ENCODE peak calls at places on chromosomes 1 and 21, in nine cellular contexts. H, X, E, A, K, I, T, Q and J are unnamed samples.

GRCh38 chr1:8061210-8061609 is 35.1 kb upstream of the ERRFI1 start:
- DNase-seq in H (no peak), A (no peak), E (no peak), K (peak), I (no peak), X (no peak), Q (peak), T (peak), J (peak)

GRCh38 chr1:200866521-200866920 is 6.3 kb upstream of the GPR25 start:
- DNase-seq in K (no peak), Q (peak), I (no peak), T (no peak), E (no peak), H (no peak), X (no peak), A (no peak), J (no peak)

GRCh38 chr1:42773420-42773819 is 6.4 kb downstream of the C1orf50 start:
- DNase-seq in I (no peak), Q (no peak), H (no peak), A (no peak), E (no peak), T (no peak), X (no peak), K (no peak), J (no peak)

GRCh38 chr21:40686526-40686925 is 160.4 kb downstream of the DSCAM start:
- DNase-seq in E (no peak), I (no peak), A (no peak), T (no peak), K (no peak), H (no peak), X (no peak), Q (no peak), J (no peak)

GRCh38 chr1:184260382-184260781 is 126.4 kb upstream of the C1orf21 start:
- DNase-seq in E (no peak), X (no peak), T (no peak), Q (peak), A (no peak), H (no peak), I (no peak), K (no peak), J (no peak)

GRCh38 chr1:110440877-110441276 is 10.1 kb upstream of the PROK1 start:
- DNase-seq in T (no peak), X (no peak), I (no peak), H (no peak), A (no peak), E (no peak), K (no peak), Q (peak), J (no peak)

GRCh38 chr1:212664409-212665199 is 35.0 kb downstream of the BATF3 start:
- DNase-seq in K (no peak), E (no peak), A (no peak), H (no peak), X (no peak), I (no peak), T (no peak), Q (no peak), J (no peak)

GRCh38 chr21:26966978-26967913 is at the start of gene ADAMTS5:
- DNase-seq in I (no peak), Q (peak), E (no peak), T (no peak), K (peak), H (no peak), X (peak), A (peak), J (peak)

GRCh38 chr1:192609110-192610079 is 26.6 kb upstream of the RGS13 start:
- DNase-seq in A (no peak), I (peak), E (no peak), K (no peak), X (peak), Q (peak), H (peak), T (no peak), J (no peak)

GRCh38 chr1:27491748-27492700 is 2.1 kb upstream of the WASF2 start:
- DNase-seq in X (peak), Q (peak), I (peak), E (no peak), H (no peak), K (no peak), T (no peak), A (no peak), J (no peak)

GRCh38 chr1:94787676-94788075 is 32.5 kb upstream of the SLC44A3 start:
- DNase-seq in Q (no peak), A (no peak), H (peak), E (no peak), X (no peak), K (no peak), I (no peak), T (no peak), J (no peak)

GRCh38 chr1:31216016-31216415 is 23.7 kb downstream of the NKAIN1 start:
- DNase-seq in T (no peak), A (peak), X (no peak), E (peak), H (no peak), I (no peak), K (no peak), Q (no peak), J (no peak)

GRCh38 chr21:36246080-36246631 is 73.8 kb upstream of the MORC3 start:
- DNase-seq in Q (no peak), X (no peak), A (no peak), K (no peak), E (no peak), H (no peak), I (no peak), T (peak), J (no peak)

GRCh38 chr21:37008705-37009104 is 2.2 kb downstream of the RIPPLY3 start:
- DNase-seq in H (no peak), T (no peak), A (no peak), Q (no peak), X (no peak), I (no peak), E (peak), K (no peak), J (no peak)

GRCh38 chr1:113811353-113811887 is 856 bp downstream of the RSBN1 start:
- DNase-seq in A (peak), T (peak), E (peak), K (no peak), I (no peak), X (peak), H (peak), Q (peak), J (no peak)

GRCh38 chr1:71921935-71922559 is 360.3 kb downstream of the NEGR1 start:
- DNase-seq in I (no peak), E (no peak), H (no peak), X (no peak), T (no peak), Q (no peak), A (no peak), K (no peak), J (no peak)

GRCh38 chr1:51622455-51622913 is 5.6 kb downstream of the OSBPL9 start:
- DNase-seq in X (no peak), E (peak), H (peak), A (peak), K (peak), Q (peak), T (peak), I (no peak), J (peak)

GRCh38 chr1:14282583-14283186 is 315.8 kb upstream of the KAZN start:
- DNase-seq in I (no peak), E (no peak), T (no peak), K (no peak), X (no peak), H (no peak), Q (peak), A (no peak), J (no peak)

GRCh38 chr1:174703309-174703708 is 255.5 kb downstream of the GPR52 start:
- DNase-seq in Q (no peak), H (no peak), I (no peak), T (no peak), K (no peak), E (no peak), X (no peak), A (no peak), J (no peak)

GRCh38 chr1:86648255-86648654 is 56.1 kb upstream of the SH3GLB1 start:
- DNase-seq in I (no peak), H (no peak), A (no peak), Q (peak), E (no peak), T (no peak), K (no peak), X (no peak), J (peak)

GRCh38 chr21:46171996-46172862 is 12.0 kb downstream of the SPATC1L start:
- DNase-seq in Q (no peak), I (no peak), H (no peak), A (no peak), X (no peak), E (no peak), T (no peak), K (no peak), J (no peak)

GRCh38 chr1:18580087-18580486 is 50.6 kb upstream of the PAX7 start:
- DNase-seq in Q (peak), X (no peak), E (no peak), A (no peak), T (no peak), H (no peak), I (no peak), K (no peak), J (no peak)

GRCh38 chr1:204362984-204363334 is 3.2 kb upstream of the PLEKHA6 start:
- DNase-seq in T (no peak), Q (no peak), A (no peak), I (no peak), X (no peak), E (no peak), K (no peak), H (no peak), J (no peak)

GRCh38 chr1:27934818-27935549 is at the start of gene SMPDL3B:
- DNase-seq in Q (peak), E (peak), I (no peak), T (peak), K (no peak), X (no peak), A (peak), H (no peak), J (no peak)

GRCh38 chr1:151989131-151989868 is 4.4 kb downstream of the S100A10 start:
- DNase-seq in E (no peak), I (no peak), H (no peak), K (peak), X (no peak), T (peak), Q (peak), A (no peak), J (peak)

GRCh38 chr1:229942508-229942907 is 124.5 kb upstream of the GALNT2 start:
- DNase-seq in H (no peak), X (no peak), Q (no peak), E (no peak), K (no peak), A (no peak), I (no peak), T (no peak), J (no peak)

GRCh38 chr21:38129711-38130110 is 127.1 kb upstream of the KCNJ15 start:
- DNase-seq in H (no peak), X (no peak), I (no peak), Q (no peak), T (no peak), E (no peak), A (no peak), K (no peak), J (no peak)

GRCh38 chr1:151458936-151459330 is 361 bp downstream of the POGZ start:
- DNase-seq in A (peak), I (no peak), Q (peak), X (peak), E (peak), T (peak), K (peak), H (no peak), J (peak)

GRCh38 chr1:106621853-106622252 is 434.6 kb upstream of the PRMT6 start:
- DNase-seq in H (no peak), A (no peak), K (no peak), X (no peak), E (peak), Q (no peak), T (no peak), I (no peak), J (no peak)

GRCh38 chr1:36956570-36956969 is 77.7 kb downstream of the GRIK3 start:
- DNase-seq in T (no peak), X (peak), H (no peak), A (no peak), Q (no peak), K (no peak), I (no peak), E (no peak), J (no peak)

GRCh38 chr1:29643838-29644440 is 407.6 kb downstream of the PTPRU start:
- DNase-seq in K (no peak), T (no peak), E (no peak), Q (no peak), A (no peak), X (no peak), I (no peak), H (no peak), J (no peak)

GRCh38 chr1:7450772-7451171 is 320.3 kb upstream of the VAMP3 start:
- DNase-seq in A (no peak), X (no peak), K (no peak), Q (no peak), T (no peak), E (peak), I (no peak), H (no peak), J (no peak)

GRCh38 chr1:206117151-206117948 is at the start of gene AVPR1B:
- DNase-seq in T (peak), H (no peak), A (peak), E (peak), I (peak), K (no peak), Q (peak), X (no peak), J (no peak)

GRCh38 chr1:49229555-49229954 is 452.9 kb upstream of the BEND5 start:
- DNase-seq in I (no peak), E (no peak), Q (no peak), H (no peak), A (no peak), X (no peak), T (peak), K (no peak), J (no peak)